ENCODE peak calls at places on chromosomes 4 and X, in ten cellular contexts. One of them, this sample, is unnamed.

GRCh38 chr4:24560770-24561415 is 23.5 kb downstream of the DHX15 start:
- DNase-seq in cardiac muscle cell: peak; percentile 36
- DNase-seq in CD8-positive, alpha-beta memory T cell: no peak
- DNase-seq in AG09319: no peak
- DNase-seq in bronchial epithelial cell: no peak
- DNase-seq in CD4-positive, alpha-beta T cell: no peak
- DNase-seq in Peyer's patch: no peak
- DNase-seq in stimulated activated CD4-positive, alpha-beta T cell treated with anti-CD3 and anti-CD28 coated beads, Interleukin-1b, Interleukin-23, amount 100 ng/mL, for 48 hours: no peak
- DNase-seq in NCI-H524: peak; percentile 55
- DNase-seq in Right ventricle myocardium inferior: no peak
- DNase-seq in this sample: no peak

GRCh38 chr4:123505077-123505456 is 108.5 kb downstream of the SPRY1 start:
- DNase-seq in cardiac muscle cell: peak; percentile 65
- DNase-seq in CD8-positive, alpha-beta memory T cell: no peak
- DNase-seq in AG09319: no peak
- DNase-seq in bronchial epithelial cell: no peak
- DNase-seq in CD4-positive, alpha-beta T cell: no peak
- DNase-seq in Peyer's patch: no peak
- DNase-seq in stimulated activated CD4-positive, alpha-beta T cell treated with anti-CD3 and anti-CD28 coated beads, Interleukin-1b, Interleukin-23, amount 100 ng/mL, for 48 hours: no peak
- DNase-seq in NCI-H524: no peak
- DNase-seq in Right ventricle myocardium inferior: no peak
- DNase-seq in this sample: no peak

GRCh38 chr4:632391-632790 is 7.0 kb downstream of the PDE6B start:
- DNase-seq in cardiac muscle cell: no peak
- DNase-seq in CD8-positive, alpha-beta memory T cell: no peak
- DNase-seq in AG09319: no peak
- DNase-seq in bronchial epithelial cell: no peak
- DNase-seq in CD4-positive, alpha-beta T cell: no peak
- DNase-seq in Peyer's patch: no peak
- DNase-seq in stimulated activated CD4-positive, alpha-beta T cell treated with anti-CD3 and anti-CD28 coated beads, Interleukin-1b, Interleukin-23, amount 100 ng/mL, for 48 hours: no peak
- DNase-seq in NCI-H524: no peak
- DNase-seq in Right ventricle myocardium inferior: no peak
- DNase-seq in this sample: no peak

GRCh38 chr4:20313237-20314030 is 61.7 kb downstream of the SLIT2 start:
- DNase-seq in cardiac muscle cell: peak; percentile 47
- DNase-seq in CD8-positive, alpha-beta memory T cell: no peak
- DNase-seq in AG09319: no peak
- DNase-seq in bronchial epithelial cell: no peak
- DNase-seq in CD4-positive, alpha-beta T cell: no peak
- DNase-seq in Peyer's patch: no peak
- DNase-seq in stimulated activated CD4-positive, alpha-beta T cell treated with anti-CD3 and anti-CD28 coated beads, Interleukin-1b, Interleukin-23, amount 100 ng/mL, for 48 hours: peak; percentile 4
- DNase-seq in NCI-H524: no peak
- DNase-seq in Right ventricle myocardium inferior: no peak
- DNase-seq in this sample: no peak

GRCh38 chr4:81214518-81215218 is 354 bp downstream of the PRKG2 start:
- DNase-seq in cardiac muscle cell: peak; percentile 53
- DNase-seq in CD8-positive, alpha-beta memory T cell: no peak
- DNase-seq in AG09319: no peak
- DNase-seq in bronchial epithelial cell: no peak
- DNase-seq in CD4-positive, alpha-beta T cell: no peak
- DNase-seq in Peyer's patch: peak; percentile 65
- DNase-seq in stimulated activated CD4-positive, alpha-beta T cell treated with anti-CD3 and anti-CD28 coated beads, Interleukin-1b, Interleukin-23, amount 100 ng/mL, for 48 hours: peak; percentile 1
- DNase-seq in NCI-H524: peak; percentile 40
- DNase-seq in Right ventricle myocardium inferior: no peak
- DNase-seq in this sample: peak; percentile 36

GRCh38 chrX:45850197-45850774 is 649.6 kb upstream of the DIPK2B start:
- DNase-seq in cardiac muscle cell: no peak
- DNase-seq in CD8-positive, alpha-beta memory T cell: peak; percentile 2
- DNase-seq in AG09319: no peak
- DNase-seq in bronchial epithelial cell: peak; percentile 20
- DNase-seq in CD4-positive, alpha-beta T cell: peak; percentile 7
- DNase-seq in Peyer's patch: peak; percentile 47
- DNase-seq in stimulated activated CD4-positive, alpha-beta T cell treated with anti-CD3 and anti-CD28 coated beads, Interleukin-1b, Interleukin-23, amount 100 ng/mL, for 48 hours: peak; percentile 22
- DNase-seq in NCI-H524: peak; percentile 45
- DNase-seq in Right ventricle myocardium inferior: no peak
- DNase-seq in this sample: no peak

GRCh38 chr4:177108708-177109107 is 201.0 kb upstream of the NEIL3 start:
- DNase-seq in cardiac muscle cell: peak; percentile 63
- DNase-seq in CD8-positive, alpha-beta memory T cell: no peak
- DNase-seq in AG09319: no peak
- DNase-seq in bronchial epithelial cell: peak; percentile 42
- DNase-seq in CD4-positive, alpha-beta T cell: no peak
- DNase-seq in Peyer's patch: no peak
- DNase-seq in stimulated activated CD4-positive, alpha-beta T cell treated with anti-CD3 and anti-CD28 coated beads, Interleukin-1b, Interleukin-23, amount 100 ng/mL, for 48 hours: no peak
- DNase-seq in NCI-H524: peak; percentile 1
- DNase-seq in Right ventricle myocardium inferior: no peak
- DNase-seq in this sample: no peak

GRCh38 chrX:38985375-38985774 is 184.1 kb downstream of the MID1IP1 start:
- DNase-seq in cardiac muscle cell: peak; percentile 41
- DNase-seq in CD8-positive, alpha-beta memory T cell: no peak
- DNase-seq in AG09319: no peak
- DNase-seq in bronchial epithelial cell: peak; percentile 34
- DNase-seq in CD4-positive, alpha-beta T cell: no peak
- DNase-seq in Peyer's patch: no peak
- DNase-seq in stimulated activated CD4-positive, alpha-beta T cell treated with anti-CD3 and anti-CD28 coated beads, Interleukin-1b, Interleukin-23, amount 100 ng/mL, for 48 hours: no peak
- DNase-seq in NCI-H524: peak; percentile 76
- DNase-seq in Right ventricle myocardium inferior: no peak
- DNase-seq in this sample: peak; percentile 9

GRCh38 chr4:2248821-2249261 is 6.9 kb upstream of the HAUS3 start:
- DNase-seq in cardiac muscle cell: no peak
- DNase-seq in CD8-positive, alpha-beta memory T cell: no peak
- DNase-seq in AG09319: no peak
- DNase-seq in bronchial epithelial cell: no peak
- DNase-seq in CD4-positive, alpha-beta T cell: no peak
- DNase-seq in Peyer's patch: no peak
- DNase-seq in stimulated activated CD4-positive, alpha-beta T cell treated with anti-CD3 and anti-CD28 coated beads, Interleukin-1b, Interleukin-23, amount 100 ng/mL, for 48 hours: no peak
- DNase-seq in NCI-H524: no peak
- DNase-seq in Right ventricle myocardium inferior: no peak
- DNase-seq in this sample: no peak

GRCh38 chrX:53421772-53422090 is 723 bp downstream of the SMC1A start:
- DNase-seq in cardiac muscle cell: no peak
- DNase-seq in CD8-positive, alpha-beta memory T cell: no peak
- DNase-seq in AG09319: no peak
- DNase-seq in bronchial epithelial cell: no peak
- DNase-seq in CD4-positive, alpha-beta T cell: no peak
- DNase-seq in Peyer's patch: no peak
- DNase-seq in stimulated activated CD4-positive, alpha-beta T cell treated with anti-CD3 and anti-CD28 coated beads, Interleukin-1b, Interleukin-23, amount 100 ng/mL, for 48 hours: no peak
- DNase-seq in NCI-H524: no peak
- DNase-seq in Right ventricle myocardium inferior: no peak
- DNase-seq in this sample: peak; percentile 73

GRCh38 chr4:152942346-152942745 is 6.2 kb downstream of the FHDC1 start:
- DNase-seq in cardiac muscle cell: no peak
- DNase-seq in CD8-positive, alpha-beta memory T cell: no peak
- DNase-seq in AG09319: no peak
- DNase-seq in bronchial epithelial cell: peak; percentile 66
- DNase-seq in CD4-positive, alpha-beta T cell: no peak
- DNase-seq in Peyer's patch: no peak
- DNase-seq in stimulated activated CD4-positive, alpha-beta T cell treated with anti-CD3 and anti-CD28 coated beads, Interleukin-1b, Interleukin-23, amount 100 ng/mL, for 48 hours: no peak
- DNase-seq in NCI-H524: no peak
- DNase-seq in Right ventricle myocardium inferior: no peak
- DNase-seq in this sample: no peak

GRCh38 chrX:40090050-40090804 is 7.5 kb downstream of the BCOR start:
- DNase-seq in cardiac muscle cell: peak; percentile 37
- DNase-seq in CD8-positive, alpha-beta memory T cell: no peak
- DNase-seq in AG09319: no peak
- DNase-seq in bronchial epithelial cell: no peak
- DNase-seq in CD4-positive, alpha-beta T cell: no peak
- DNase-seq in Peyer's patch: peak; percentile 57
- DNase-seq in stimulated activated CD4-positive, alpha-beta T cell treated with anti-CD3 and anti-CD28 coated beads, Interleukin-1b, Interleukin-23, amount 100 ng/mL, for 48 hours: no peak
- DNase-seq in NCI-H524: no peak
- DNase-seq in Right ventricle myocardium inferior: no peak
- DNase-seq in this sample: no peak

GRCh38 chr4:189823611-189824010 is 117.1 kb upstream of the FRG1 start:
- DNase-seq in cardiac muscle cell: no peak
- DNase-seq in CD8-positive, alpha-beta memory T cell: no peak
- DNase-seq in AG09319: no peak
- DNase-seq in bronchial epithelial cell: no peak
- DNase-seq in CD4-positive, alpha-beta T cell: no peak
- DNase-seq in Peyer's patch: no peak
- DNase-seq in stimulated activated CD4-positive, alpha-beta T cell treated with anti-CD3 and anti-CD28 coated beads, Interleukin-1b, Interleukin-23, amount 100 ng/mL, for 48 hours: no peak
- DNase-seq in NCI-H524: no peak
- DNase-seq in Right ventricle myocardium inferior: no peak
- DNase-seq in this sample: no peak

GRCh38 chr4:168822481-168822880 is 187.6 kb downstream of the CBR4 start:
- DNase-seq in cardiac muscle cell: no peak
- DNase-seq in CD8-positive, alpha-beta memory T cell: no peak
- DNase-seq in AG09319: no peak
- DNase-seq in bronchial epithelial cell: no peak
- DNase-seq in CD4-positive, alpha-beta T cell: no peak
- DNase-seq in Peyer's patch: no peak
- DNase-seq in stimulated activated CD4-positive, alpha-beta T cell treated with anti-CD3 and anti-CD28 coated beads, Interleukin-1b, Interleukin-23, amount 100 ng/mL, for 48 hours: no peak
- DNase-seq in NCI-H524: no peak
- DNase-seq in Right ventricle myocardium inferior: no peak
- DNase-seq in this sample: peak; percentile 66

GRCh38 chrX:31656013-31656412 is 584.2 kb upstream of the FTHL17 start:
- DNase-seq in cardiac muscle cell: peak; percentile 37
- DNase-seq in CD8-positive, alpha-beta memory T cell: no peak
- DNase-seq in AG09319: no peak
- DNase-seq in bronchial epithelial cell: peak; percentile 18
- DNase-seq in CD4-positive, alpha-beta T cell: no peak
- DNase-seq in Peyer's patch: no peak
- DNase-seq in stimulated activated CD4-positive, alpha-beta T cell treated with anti-CD3 and anti-CD28 coated beads, Interleukin-1b, Interleukin-23, amount 100 ng/mL, for 48 hours: no peak
- DNase-seq in NCI-H524: no peak
- DNase-seq in Right ventricle myocardium inferior: no peak
- DNase-seq in this sample: no peak

GRCh38 chr4:125243835-125244397 is 70.8 kb upstream of the FAT4 start:
- DNase-seq in cardiac muscle cell: peak; percentile 8
- DNase-seq in CD8-positive, alpha-beta memory T cell: no peak
- DNase-seq in AG09319: no peak
- DNase-seq in bronchial epithelial cell: peak; percentile 41
- DNase-seq in CD4-positive, alpha-beta T cell: no peak
- DNase-seq in Peyer's patch: no peak
- DNase-seq in stimulated activated CD4-positive, alpha-beta T cell treated with anti-CD3 and anti-CD28 coated beads, Interleukin-1b, Interleukin-23, amount 100 ng/mL, for 48 hours: no peak
- DNase-seq in NCI-H524: no peak
- DNase-seq in Right ventricle myocardium inferior: no peak
- DNase-seq in this sample: no peak

GRCh38 chrX:11509786-11510185 is 155.9 kb downstream of the ARHGAP6 start:
- DNase-seq in cardiac muscle cell: peak; percentile 78
- DNase-seq in CD8-positive, alpha-beta memory T cell: no peak
- DNase-seq in AG09319: no peak
- DNase-seq in bronchial epithelial cell: no peak
- DNase-seq in CD4-positive, alpha-beta T cell: no peak
- DNase-seq in Peyer's patch: no peak
- DNase-seq in stimulated activated CD4-positive, alpha-beta T cell treated with anti-CD3 and anti-CD28 coated beads, Interleukin-1b, Interleukin-23, amount 100 ng/mL, for 48 hours: no peak
- DNase-seq in NCI-H524: no peak
- DNase-seq in Right ventricle myocardium inferior: no peak
- DNase-seq in this sample: no peak

GRCh38 chr4:48109413-48110263 is 24.4 kb downstream of the TXK start:
- DNase-seq in cardiac muscle cell: peak; percentile 48
- DNase-seq in CD8-positive, alpha-beta memory T cell: no peak
- DNase-seq in AG09319: no peak
- DNase-seq in bronchial epithelial cell: peak; percentile 71
- DNase-seq in CD4-positive, alpha-beta T cell: no peak
- DNase-seq in Peyer's patch: no peak
- DNase-seq in stimulated activated CD4-positive, alpha-beta T cell treated with anti-CD3 and anti-CD28 coated beads, Interleukin-1b, Interleukin-23, amount 100 ng/mL, for 48 hours: no peak
- DNase-seq in NCI-H524: peak; percentile 67
- DNase-seq in Right ventricle myocardium inferior: no peak
- DNase-seq in this sample: peak; percentile 25

This sample was measured in NCI-H345.